ENCODE peak calls at places on chromosomes 6 and 20, in nine cellular contexts. One of them, this sample, is unnamed.

GRCh38 chr6:151154418-151154817 is 85.3 kb upstream of the AKAP12 start:
- DNase-seq in GM12878: no peak
- DNase-seq in ovary: peak
- DNase-seq in upper lobe of left lung: no peak
- DNase-seq in H1: no peak
- DNase-seq in SK-N-SH: peak
- DNase-seq in tibial nerve: no peak
- DNase-seq in K562: peak
- DNase-seq in sigmoid colon: peak
- DNase-seq in this sample: peak

GRCh38 chr6:7463785-7464184 is 74.2 kb downstream of the RIOK1 start:
- DNase-seq in GM12878: no peak
- DNase-seq in ovary: no peak
- DNase-seq in upper lobe of left lung: no peak
- DNase-seq in H1: no peak
- DNase-seq in SK-N-SH: no peak
- DNase-seq in tibial nerve: no peak
- DNase-seq in K562: no peak
- DNase-seq in sigmoid colon: no peak
- DNase-seq in this sample: peak

GRCh38 chr6:2911171-2911570 is 8.1 kb upstream of the SERPINB9 start:
- DNase-seq in GM12878: no peak
- DNase-seq in ovary: no peak
- DNase-seq in upper lobe of left lung: no peak
- DNase-seq in H1: no peak
- DNase-seq in SK-N-SH: no peak
- DNase-seq in tibial nerve: no peak
- DNase-seq in K562: no peak
- DNase-seq in sigmoid colon: no peak
- DNase-seq in this sample: no peak

GRCh38 chr20:16929756-16930155 is 181.6 kb downstream of the OTOR start:
- DNase-seq in GM12878: no peak
- DNase-seq in ovary: no peak
- DNase-seq in upper lobe of left lung: no peak
- DNase-seq in H1: no peak
- DNase-seq in SK-N-SH: no peak
- DNase-seq in tibial nerve: no peak
- DNase-seq in K562: no peak
- DNase-seq in sigmoid colon: no peak
- DNase-seq in this sample: no peak

GRCh38 chr6:105869835-105870506 is 216.2 kb upstream of the PRDM1 start:
- DNase-seq in GM12878: no peak
- DNase-seq in ovary: no peak
- DNase-seq in upper lobe of left lung: no peak
- DNase-seq in H1: peak
- DNase-seq in SK-N-SH: no peak
- DNase-seq in tibial nerve: no peak
- DNase-seq in K562: no peak
- DNase-seq in sigmoid colon: no peak
- DNase-seq in this sample: no peak

GRCh38 chr20:2751347-2751867 is 49.0 kb downstream of the CPXM1 start:
- DNase-seq in GM12878: no peak
- DNase-seq in ovary: peak
- DNase-seq in upper lobe of left lung: no peak
- DNase-seq in H1: no peak
- DNase-seq in SK-N-SH: no peak
- DNase-seq in tibial nerve: no peak
- DNase-seq in K562: no peak
- DNase-seq in sigmoid colon: peak
- DNase-seq in this sample: peak

GRCh38 chr20:25247666-25248500 is at the start of gene PYGB:
- DNase-seq in GM12878: peak
- DNase-seq in ovary: peak
- DNase-seq in upper lobe of left lung: peak
- DNase-seq in H1: peak
- DNase-seq in SK-N-SH: peak
- DNase-seq in tibial nerve: peak
- DNase-seq in K562: peak
- DNase-seq in sigmoid colon: peak
- DNase-seq in this sample: peak

GRCh38 chr20:16530201-16530681 is 43.0 kb downstream of the KIF16B start:
- DNase-seq in GM12878: no peak
- DNase-seq in ovary: no peak
- DNase-seq in upper lobe of left lung: no peak
- DNase-seq in H1: no peak
- DNase-seq in SK-N-SH: no peak
- DNase-seq in tibial nerve: no peak
- DNase-seq in K562: no peak
- DNase-seq in sigmoid colon: no peak
- DNase-seq in this sample: peak

GRCh38 chr6:71473908-71474307 is 185.3 kb downstream of the OGFRL1 start:
- DNase-seq in GM12878: no peak
- DNase-seq in ovary: no peak
- DNase-seq in upper lobe of left lung: peak
- DNase-seq in H1: no peak
- DNase-seq in SK-N-SH: no peak
- DNase-seq in tibial nerve: no peak
- DNase-seq in K562: no peak
- DNase-seq in sigmoid colon: peak
- DNase-seq in this sample: no peak

GRCh38 chr6:111591901-111592461 is 13.7 kb downstream of the TRAF3IP2 start:
- DNase-seq in GM12878: no peak
- DNase-seq in ovary: no peak
- DNase-seq in upper lobe of left lung: no peak
- DNase-seq in H1: no peak
- DNase-seq in SK-N-SH: peak
- DNase-seq in tibial nerve: no peak
- DNase-seq in K562: no peak
- DNase-seq in sigmoid colon: no peak
- DNase-seq in this sample: no peak

GRCh38 chr6:56713285-56713684 is 70.6 kb upstream of the DST start:
- DNase-seq in GM12878: no peak
- DNase-seq in ovary: peak
- DNase-seq in upper lobe of left lung: peak
- DNase-seq in H1: no peak
- DNase-seq in SK-N-SH: no peak
- DNase-seq in tibial nerve: peak
- DNase-seq in K562: no peak
- DNase-seq in sigmoid colon: peak
- DNase-seq in this sample: peak

GRCh38 chr6:705047-705446 is 12.1 kb upstream of the EXOC2 start:
- DNase-seq in GM12878: no peak
- DNase-seq in ovary: no peak
- DNase-seq in upper lobe of left lung: no peak
- DNase-seq in H1: no peak
- DNase-seq in SK-N-SH: no peak
- DNase-seq in tibial nerve: no peak
- DNase-seq in K562: no peak
- DNase-seq in sigmoid colon: no peak
- DNase-seq in this sample: no peak

GRCh38 chr20:10861619-10862018 is 187.8 kb upstream of the JAG1 start:
- DNase-seq in GM12878: no peak
- DNase-seq in ovary: no peak
- DNase-seq in upper lobe of left lung: no peak
- DNase-seq in H1: no peak
- DNase-seq in SK-N-SH: no peak
- DNase-seq in tibial nerve: no peak
- DNase-seq in K562: no peak
- DNase-seq in sigmoid colon: no peak
- DNase-seq in this sample: peak

GRCh38 chr20:49976542-49976941 is 6.2 kb upstream of the SNAI1 start:
- DNase-seq in GM12878: no peak
- DNase-seq in ovary: no peak
- DNase-seq in upper lobe of left lung: no peak
- DNase-seq in H1: no peak
- DNase-seq in SK-N-SH: no peak
- DNase-seq in tibial nerve: no peak
- DNase-seq in K562: no peak
- DNase-seq in sigmoid colon: no peak
- DNase-seq in this sample: peak

GRCh38 chr6:155974359-155974758 is 518.7 kb upstream of the NOX3 start:
- DNase-seq in GM12878: no peak
- DNase-seq in ovary: no peak
- DNase-seq in upper lobe of left lung: no peak
- DNase-seq in H1: no peak
- DNase-seq in SK-N-SH: no peak
- DNase-seq in tibial nerve: no peak
- DNase-seq in K562: no peak
- DNase-seq in sigmoid colon: no peak
- DNase-seq in this sample: no peak

GRCh38 chr6:42100029-42100901 is 42.2 kb downstream of the C6orf132 start:
- DNase-seq in GM12878: no peak
- DNase-seq in ovary: peak
- DNase-seq in upper lobe of left lung: no peak
- DNase-seq in H1: no peak
- DNase-seq in SK-N-SH: no peak
- DNase-seq in tibial nerve: no peak
- DNase-seq in K562: peak
- DNase-seq in sigmoid colon: no peak
- DNase-seq in this sample: no peak

GRCh38 chr6:110446405-110446804 is 30.0 kb downstream of the SLC22A16 start:
- DNase-seq in GM12878: no peak
- DNase-seq in ovary: no peak
- DNase-seq in upper lobe of left lung: no peak
- DNase-seq in H1: no peak
- DNase-seq in SK-N-SH: no peak
- DNase-seq in tibial nerve: no peak
- DNase-seq in K562: no peak
- DNase-seq in sigmoid colon: no peak
- DNase-seq in this sample: no peak
- TF ChIP-seq EP300 in GM12878: no peak
- TF ChIP-seq EP300 in ovary: no peak
- TF ChIP-seq EP300 in upper lobe of left lung: no peak
- TF ChIP-seq EP300 in H1: no peak
- TF ChIP-seq EP300 in SK-N-SH: no peak
- TF ChIP-seq EP300 in tibial nerve: no peak
- TF ChIP-seq EP300 in K562: no peak
- TF ChIP-seq EP300 in sigmoid colon: no peak
- TF ChIP-seq EP300 in this sample: no peak

GRCh38 chr6:4055420-4056041 is 23.4 kb downstream of the FAM217A start:
- DNase-seq in GM12878: no peak
- DNase-seq in ovary: no peak
- DNase-seq in upper lobe of left lung: no peak
- DNase-seq in H1: no peak
- DNase-seq in SK-N-SH: peak
- DNase-seq in tibial nerve: peak
- DNase-seq in K562: peak
- DNase-seq in sigmoid colon: no peak
- DNase-seq in this sample: peak
- TF ChIP-seq EP300 in GM12878: no peak
- TF ChIP-seq EP300 in ovary: no peak
- TF ChIP-seq EP300 in upper lobe of left lung: no peak
- TF ChIP-seq EP300 in H1: no peak
- TF ChIP-seq EP300 in SK-N-SH: no peak
- TF ChIP-seq EP300 in tibial nerve: no peak
- TF ChIP-seq EP300 in K562: peak
- TF ChIP-seq EP300 in sigmoid colon: no peak
- TF ChIP-seq EP300 in this sample: no peak

GRCh38 chr20:43844778-43845614 is 69.7 kb upstream of the TOX2 start:
- DNase-seq in GM12878: no peak
- DNase-seq in ovary: peak
- DNase-seq in upper lobe of left lung: peak
- DNase-seq in H1: no peak
- DNase-seq in SK-N-SH: no peak
- DNase-seq in tibial nerve: no peak
- DNase-seq in K562: no peak
- DNase-seq in sigmoid colon: peak
- DNase-seq in this sample: peak
- TF ChIP-seq EP300 in GM12878: no peak
- TF ChIP-seq EP300 in ovary: no peak
- TF ChIP-seq EP300 in upper lobe of left lung: peak
- TF ChIP-seq EP300 in H1: no peak
- TF ChIP-seq EP300 in SK-N-SH: peak
- TF ChIP-seq EP300 in tibial nerve: peak
- TF ChIP-seq EP300 in K562: no peak
- TF ChIP-seq EP300 in sigmoid colon: no peak
- TF ChIP-seq EP300 in this sample: no peak

DNA sequence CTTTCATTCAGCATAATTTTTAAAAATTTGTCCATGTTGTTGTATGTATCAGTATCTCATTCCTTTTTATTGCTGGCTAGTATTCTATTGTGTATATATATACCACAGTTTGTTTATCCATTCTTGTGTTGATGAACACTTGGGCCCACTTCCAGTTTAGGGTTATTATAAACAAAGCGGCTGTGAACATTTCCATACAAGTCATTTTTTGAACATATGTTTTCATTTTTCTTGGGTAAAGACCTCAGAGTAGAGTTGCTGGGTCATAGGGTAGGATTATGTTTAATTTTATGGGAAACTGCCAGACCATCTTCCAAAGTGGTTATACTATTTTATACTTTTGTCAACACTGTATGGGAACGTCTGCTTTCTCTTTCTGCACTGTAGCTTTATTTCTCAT is 55.3 kb downstream of the RBM24 start:
- DNase-seq in GM12878: no peak
- DNase-seq in ovary: no peak
- DNase-seq in upper lobe of left lung: no peak
- DNase-seq in H1: no peak
- DNase-seq in SK-N-SH: no peak
- DNase-seq in tibial nerve: no peak
- DNase-seq in K562: no peak
- DNase-seq in sigmoid colon: no peak
- DNase-seq in this sample: no peak
- TF ChIP-seq EP300 in GM12878: no peak
- TF ChIP-seq EP300 in ovary: no peak
- TF ChIP-seq EP300 in upper lobe of left lung: no peak
- TF ChIP-seq EP300 in H1: no peak
- TF ChIP-seq EP300 in SK-N-SH: no peak
- TF ChIP-seq EP300 in tibial nerve: no peak
- TF ChIP-seq EP300 in K562: no peak
- TF ChIP-seq EP300 in sigmoid colon: no peak
- TF ChIP-seq EP300 in this sample: no peak

DNA sequence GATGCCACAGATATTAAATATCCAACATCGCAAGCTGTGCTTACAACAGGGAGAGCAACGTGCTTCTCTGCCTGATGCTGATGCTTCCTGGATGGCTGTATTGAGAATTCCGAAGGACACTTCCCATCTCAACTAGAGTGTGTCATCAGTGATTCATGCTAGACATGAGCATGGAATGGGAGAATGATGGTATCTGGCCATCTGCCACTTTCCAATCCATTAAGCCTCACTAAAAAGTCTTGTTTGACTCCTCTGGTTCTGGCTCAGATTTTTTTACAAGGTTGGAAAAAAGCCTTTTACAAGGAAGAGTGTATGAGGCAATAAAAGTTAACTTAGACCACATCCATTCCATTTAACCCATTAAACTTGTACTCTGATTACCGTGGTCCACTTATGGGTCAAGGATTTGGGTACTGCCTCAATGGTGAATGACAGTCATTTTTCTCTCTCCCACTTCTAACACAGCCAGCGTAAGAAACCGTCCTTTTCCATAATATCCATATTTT is 265.3 kb downstream of the UST start:
- DNase-seq in GM12878: no peak
- DNase-seq in ovary: no peak
- DNase-seq in upper lobe of left lung: no peak
- DNase-seq in H1: no peak
- DNase-seq in SK-N-SH: no peak
- DNase-seq in tibial nerve: no peak
- DNase-seq in K562: no peak
- DNase-seq in sigmoid colon: no peak
- DNase-seq in this sample: peak
- TF ChIP-seq EP300 in GM12878: no peak
- TF ChIP-seq EP300 in ovary: no peak
- TF ChIP-seq EP300 in upper lobe of left lung: no peak
- TF ChIP-seq EP300 in H1: no peak
- TF ChIP-seq EP300 in SK-N-SH: peak
- TF ChIP-seq EP300 in tibial nerve: no peak
- TF ChIP-seq EP300 in K562: no peak
- TF ChIP-seq EP300 in sigmoid colon: no peak
- TF ChIP-seq EP300 in this sample: peak

GRCh38 chr20:35773154-35773751 is 1.4 kb downstream of the PHF20 start:
- DNase-seq in GM12878: peak
- DNase-seq in ovary: no peak
- DNase-seq in upper lobe of left lung: peak
- DNase-seq in H1: no peak
- DNase-seq in SK-N-SH: no peak
- DNase-seq in tibial nerve: peak
- DNase-seq in K562: peak
- DNase-seq in sigmoid colon: peak
- DNase-seq in this sample: peak
- TF ChIP-seq EP300 in GM12878: no peak
- TF ChIP-seq EP300 in ovary: no peak
- TF ChIP-seq EP300 in upper lobe of left lung: no peak
- TF ChIP-seq EP300 in H1: no peak
- TF ChIP-seq EP300 in SK-N-SH: no peak
- TF ChIP-seq EP300 in tibial nerve: peak
- TF ChIP-seq EP300 in K562: no peak
- TF ChIP-seq EP300 in sigmoid colon: no peak
- TF ChIP-seq EP300 in this sample: no peak